ENCODE peak calls at places on chromosome X, in six cellular contexts. V is psoas muscle, E is esophagus squamous epithelium, N is aorta, Q is PC-9, K is heart right ventricle. T is an unnamed sample.

GRCh38 chrX:108268434-108269080 is 169.7 kb downstream of the COL4A6 start:
- DNase-seq in V (no peak), Q (no peak), E (no peak), N (no peak), K (no peak), T (no peak)

GRCh38 chrX:40687169-40687568 is 39.8 kb upstream of the CXorf38 start:
- DNase-seq in V (no peak), K (no peak), N (no peak), E (no peak), Q (no peak), T (no peak)

GRCh38 chrX:150449313-150449712 is 86.2 kb downstream of the MAMLD1 start:
- DNase-seq in K (no peak), N (no peak), Q (no peak), V (no peak), E (no peak), T (no peak)

GRCh38 chrX:39162322-39162721 is 361.1 kb downstream of the MID1IP1 start:
- DNase-seq in N (peak; percentile 79), Q (no peak), K (no peak), E (no peak), V (peak; percentile 33), T (peak; percentile 79)

GRCh38 chrX:124338733-124339514 is 6.5 kb downstream of the TEX13D start:
- DNase-seq in E (no peak), K (no peak), Q (no peak), V (no peak), N (no peak), T (no peak)

GRCh38 chrX:69562904-69563568 is 52.9 kb upstream of the EDA start:
- DNase-seq in Q (no peak), E (no peak), N (no peak), V (no peak), K (no peak), T (no peak)

GRCh38 chrX:114905251-114905650 is 112.2 kb downstream of the IL13RA2 start:
- DNase-seq in K (no peak), V (no peak), N (no peak), Q (no peak), E (no peak), T (no peak)

GRCh38 chrX:18422325-18422724 is 3.1 kb upstream of the CDKL5 start:
- DNase-seq in Q (no peak), V (no peak), N (no peak), E (no peak), K (no peak), T (no peak)

GRCh38 chrX:56794831-56795230 is 65.8 kb downstream of the NBDY start:
- DNase-seq in E (no peak), K (no peak), N (peak; percentile 32), V (no peak), Q (no peak), T (no peak)

GRCh38 chrX:102516314-102516936 is at the start of gene TMSB15A:
- DNase-seq in K (peak; percentile 63), N (peak; percentile 92), E (no peak), Q (no peak), V (peak; percentile 68), T (peak; percentile 84)

GRCh38 chrX:11770320-11770719 is 12.3 kb downstream of the MSL3 start:
- DNase-seq in N (no peak), V (no peak), K (no peak), Q (peak; percentile 18), E (no peak), T (peak; percentile 81)

GRCh38 chrX:138191998-138192397 is 519.5 kb downstream of the FGF13 start:
- DNase-seq in V (no peak), Q (peak; percentile 2), K (peak; percentile 4), E (no peak), N (no peak), T (no peak)

GRCh38 chrX:11667286-11667685 is 1.6 kb upstream of the ARHGAP6 start:
- DNase-seq in K (no peak), E (no peak), V (no peak), N (no peak), Q (no peak), T (no peak)

GRCh38 chrX:123340691-123341090 is 156.6 kb downstream of the GRIA3 start:
- DNase-seq in N (no peak), V (no peak), K (no peak), Q (no peak), E (no peak), T (no peak)

GRCh38 chrX:3811331-3812311 is 98.2 kb upstream of the PRKX start:
- DNase-seq in K (peak; percentile 12), Q (no peak), N (no peak), V (no peak), E (no peak), T (peak; percentile 72)

GRCh38 chrX:48715876-48716502 is 19.5 kb downstream of the SUV39H1 start:
- DNase-seq in E (no peak), V (no peak), K (no peak), N (no peak), Q (no peak), T (no peak)

GRCh38 chrX:48719958-48720357 is 23.4 kb downstream of the SUV39H1 start:
- DNase-seq in V (no peak), E (no peak), K (no peak), Q (no peak), N (no peak), T (no peak)

GRCh38 chrX:48721916-48722315 is 25.4 kb downstream of the SUV39H1 start:
- DNase-seq in K (no peak), E (no peak), N (no peak), Q (no peak), V (no peak), T (no peak)

GRCh38 chrX:48715066-48715465 is 18.5 kb downstream of the SUV39H1 start:
- DNase-seq in E (no peak), V (no peak), N (no peak), Q (no peak), K (no peak), T (no peak)

GRCh38 chrX:48720580-48721240 is 24.2 kb downstream of the SUV39H1 start:
- DNase-seq in E (no peak), V (no peak), Q (no peak), N (no peak), K (no peak), T (no peak)
- H3K27me3 ChIP-seq in E (no peaks in the 10 kb centered on the region), V (no peaks in the 10 kb centered on the region), Q (no peaks in the 10 kb centered on the region), N (no peaks in the 10 kb centered on the region), K (no peaks in the 10 kb centered on the region), T (no peaks in the 10 kb centered on the region)

GRCh38 chrX:49165901-49166881 is 3.6 kb downstream of the MAGIX start:
- DNase-seq in V (peak; percentile 80), N (peak; percentile 92), E (peak; percentile 37), Q (no peak), K (peak; percentile 83), T (peak; percentile 94)
- H3K27me3 ChIP-seq in V (no peaks in the 10 kb centered on the region), N (no peaks in the 10 kb centered on the region), E (no peaks in the 10 kb centered on the region), Q (no peaks in the 10 kb centered on the region), K (no peaks in the 10 kb centered on the region), T (no peaks in the 10 kb centered on the region)

GRCh38 chrX:43003204-43003565 is 225.2 kb upstream of the PPP1R2C start:
- DNase-seq in N (no peak), E (no peak), V (no peak), Q (no peak), K (no peak), T (no peak)
- H3K27me3 ChIP-seq in N (no peaks in the 10 kb centered on the region), E (no peaks in the 10 kb centered on the region), V (no peaks in the 10 kb centered on the region), Q (no peaks in the 10 kb centered on the region), K (no peaks in the 10 kb centered on the region), T (no peaks in the 10 kb centered on the region)

GRCh38 chrX:16617382-16617781 is 32.6 kb upstream of the S100G start:
- DNase-seq in N (no peak), K (no peak), E (no peak), Q (no peak), V (no peak), T (no peak)
- H3K27me3 ChIP-seq in N (no peaks in the 10 kb centered on the region), K (no peaks in the 10 kb centered on the region), E (no peaks in the 10 kb centered on the region), Q (no peaks in the 10 kb centered on the region), V (no peaks in the 10 kb centered on the region), T (no peaks in the 10 kb centered on the region)

GRCh38 chrX:151973262-151973661 is 1.2 kb downstream of the GABRE start:
- DNase-seq in N (no peak), K (no peak), Q (no peak), E (no peak), V (no peak), T (no peak)
- H3K27me3 ChIP-seq in N (no peaks in the 10 kb centered on the region), K (no peaks in the 10 kb centered on the region), Q (no peaks in the 10 kb centered on the region), E (no peaks in the 10 kb centered on the region), V (peaks cover 3% of the 10 kb centered on the region), T (no peaks in the 10 kb centered on the region)

GRCh38 chrX:50615570-50616158 is 145.0 kb upstream of the DGKK start:
- DNase-seq in Q (no peak), E (no peak), K (no peak), V (no peak), N (no peak), T (no peak)

GRCh38 chrX:50614460-50614859 is 143.8 kb upstream of the DGKK start:
- DNase-seq in K (no peak), Q (no peak), V (no peak), E (no peak), N (no peak), T (no peak)

GRCh38 chrX:50617183-50617582 is 146.6 kb upstream of the DGKK start:
- DNase-seq in N (no peak), E (no peak), V (no peak), K (no peak), Q (no peak), T (no peak)

GRCh38 chrX:50622751-50623150 is 152.1 kb upstream of the DGKK start:
- DNase-seq in V (no peak), E (no peak), N (no peak), K (no peak), Q (no peak), T (no peak)

GRCh38 chrX:50618788-50619558 is 148.3 kb upstream of the DGKK start:
- DNase-seq in N (no peak), E (no peak), Q (no peak), V (no peak), K (peak; percentile 12), T (no peak)
- H3K27me3 ChIP-seq in N (no peaks in the 10 kb centered on the region), E (no peaks in the 10 kb centered on the region), Q (no peaks in the 10 kb centered on the region), V (no peaks in the 10 kb centered on the region), K (no peaks in the 10 kb centered on the region), T (no peaks in the 10 kb centered on the region)